ENCODE peak calls at places on chromosomes 5 and 9, in eight cellular contexts. One of them, this sample, is unnamed.

GRCh38 chr9:80498165-80498564 is 926.4 kb downstream of the TLE4 start:
- DNase-seq in ovary: no peak
- DNase-seq in epithelial cell of prostate: no peak
- DNase-seq in AG09309: no peak
- DNase-seq in psoas muscle: no peak
- DNase-seq in RWPE1: no peak
- DNase-seq in B cell: no peak
- DNase-seq in lung microvascular endothelial cell: no peak
- DNase-seq in this sample: no peak

GRCh38 chr5:167513383-167513782 is 778.1 kb upstream of the WWC1 start:
- DNase-seq in ovary: no peak
- DNase-seq in epithelial cell of prostate: no peak
- DNase-seq in AG09309: no peak
- DNase-seq in psoas muscle: no peak
- DNase-seq in RWPE1: no peak
- DNase-seq in B cell: no peak
- DNase-seq in lung microvascular endothelial cell: no peak
- DNase-seq in this sample: no peak

GRCh38 chr5:116303810-116304209 is 219.0 kb downstream of the COMMD10 start:
- DNase-seq in ovary: no peak
- DNase-seq in epithelial cell of prostate: no peak
- DNase-seq in AG09309: no peak
- DNase-seq in psoas muscle: no peak
- DNase-seq in RWPE1: no peak
- DNase-seq in B cell: no peak
- DNase-seq in lung microvascular endothelial cell: no peak
- DNase-seq in this sample: no peak

GRCh38 chr5:158546080-158546479 is 553.6 kb downstream of the EBF1 start:
- DNase-seq in ovary: no peak
- DNase-seq in epithelial cell of prostate: no peak
- DNase-seq in AG09309: no peak
- DNase-seq in psoas muscle: no peak
- DNase-seq in RWPE1: no peak
- DNase-seq in B cell: no peak
- DNase-seq in lung microvascular endothelial cell: no peak
- DNase-seq in this sample: no peak

GRCh38 chr9:114169029-114169939 is 13.9 kb downstream of the COL27A1 start:
- DNase-seq in ovary: no peak
- DNase-seq in epithelial cell of prostate: no peak
- DNase-seq in AG09309: no peak
- DNase-seq in psoas muscle: no peak
- DNase-seq in RWPE1: no peak
- DNase-seq in B cell: no peak
- DNase-seq in lung microvascular endothelial cell: no peak
- DNase-seq in this sample: no peak

GRCh38 chr9:89052470-89053097 is 61.3 kb downstream of the S1PR3 start:
- DNase-seq in ovary: no peak
- DNase-seq in epithelial cell of prostate: no peak
- DNase-seq in AG09309: no peak
- DNase-seq in psoas muscle: no peak
- DNase-seq in RWPE1: no peak
- DNase-seq in B cell: no peak
- DNase-seq in lung microvascular endothelial cell: no peak
- DNase-seq in this sample: no peak

GRCh38 chr5:174571662-174572397 is 152.6 kb upstream of the MSX2 start:
- DNase-seq in ovary: peak
- DNase-seq in epithelial cell of prostate: peak
- DNase-seq in AG09309: peak
- DNase-seq in psoas muscle: peak
- DNase-seq in RWPE1: peak
- DNase-seq in B cell: no peak
- DNase-seq in lung microvascular endothelial cell: peak
- DNase-seq in this sample: peak

GRCh38 chr5:171484460-171484899 is 65.0 kb downstream of the FGF18 start:
- DNase-seq in ovary: peak
- DNase-seq in epithelial cell of prostate: no peak
- DNase-seq in AG09309: no peak
- DNase-seq in psoas muscle: peak
- DNase-seq in RWPE1: peak
- DNase-seq in B cell: peak
- DNase-seq in lung microvascular endothelial cell: peak
- DNase-seq in this sample: no peak

GRCh38 chr5:126449751-126450271 is 26.6 kb downstream of the GRAMD2B start:
- DNase-seq in ovary: no peak
- DNase-seq in epithelial cell of prostate: peak
- DNase-seq in AG09309: no peak
- DNase-seq in psoas muscle: no peak
- DNase-seq in RWPE1: peak
- DNase-seq in B cell: no peak
- DNase-seq in lung microvascular endothelial cell: peak
- DNase-seq in this sample: peak

GRCh38 chr5:8843766-8844165 is 702.1 kb downstream of the SEMA5A start:
- DNase-seq in ovary: no peak
- DNase-seq in epithelial cell of prostate: no peak
- DNase-seq in AG09309: peak
- DNase-seq in psoas muscle: no peak
- DNase-seq in RWPE1: no peak
- DNase-seq in B cell: no peak
- DNase-seq in lung microvascular endothelial cell: peak
- DNase-seq in this sample: peak